ENCODE peak calls at places on chromosome X, in ten cellular contexts. L is H1, Y is body of pancreas, O is lower leg skin, B is thyroid gland, Z is ovary, A is GM12892, N is H54, M is uterus, J is breast epithelium. K is an unnamed sample.
A peak's percentile ranks its signal among the peaks of the same experiment; 100 is the strongest.

GRCh38 chrX:1600406-1601050 is 9.1 kb downstream of the AKAP17A start:
- DNase-seq in M (no peak), L (no peak), A (no peak), B (no peak), N (no peak), J (no peak), O (no peak), Z (no peak), Y (no peak), K (no peak)

GRCh38 chrX:15579778-15580747 is 20.7 kb downstream of the ACE2 start:
- DNase-seq in B (no peak), L (no peak), N (no peak), O (no peak), J (no peak), M (no peak), Y (peak; percentile 13), A (no peak), Z (peak; percentile 23), K (peak; percentile 83)

GRCh38 chrX:74526786-74527185 is 87.6 kb downstream of the RLIM start:
- DNase-seq in L (no peak), B (no peak), A (no peak), N (no peak), O (no peak), Y (no peak), J (no peak), M (no peak), Z (no peak), K (no peak)

GRCh38 chrX:68938244-68939004 is 109.6 kb downstream of the EFNB1 start:
- DNase-seq in Y (no peak), O (no peak), B (no peak), M (no peak), L (no peak), A (no peak), J (no peak), N (no peak), Z (no peak), K (no peak)

GRCh38 chrX:51336584-51336983 is 4.0 kb downstream of the NUDT10 start:
- DNase-seq in O (no peak), A (peak; percentile 16), Y (peak; percentile 12), B (peak; percentile 14), Z (peak; percentile 22), N (no peak), M (peak; percentile 27), L (no peak), J (no peak), K (peak; percentile 0)

GRCh38 chrX:40420899-40421729 is 159.7 kb upstream of the ATP6AP2 start:
- DNase-seq in O (no peak), Y (no peak), M (no peak), L (no peak), A (no peak), B (peak; percentile 27), J (no peak), N (peak; percentile 2), Z (no peak), K (no peak)

GRCh38 chrX:68146054-68146453 is 287.2 kb downstream of the OPHN1 start:
- DNase-seq in Y (no peak), N (no peak), M (no peak), Z (no peak), B (no peak), J (no peak), A (no peak), L (no peak), O (no peak), K (peak; percentile 9)

GRCh38 chrX:39859991-39860861 is 237.5 kb downstream of the BCOR start:
- DNase-seq in L (peak; percentile 15), A (peak; percentile 46), B (peak; percentile 20), N (no peak), O (no peak), J (no peak), Y (no peak), M (peak; percentile 37), Z (peak; percentile 52), K (no peak)

DNA sequence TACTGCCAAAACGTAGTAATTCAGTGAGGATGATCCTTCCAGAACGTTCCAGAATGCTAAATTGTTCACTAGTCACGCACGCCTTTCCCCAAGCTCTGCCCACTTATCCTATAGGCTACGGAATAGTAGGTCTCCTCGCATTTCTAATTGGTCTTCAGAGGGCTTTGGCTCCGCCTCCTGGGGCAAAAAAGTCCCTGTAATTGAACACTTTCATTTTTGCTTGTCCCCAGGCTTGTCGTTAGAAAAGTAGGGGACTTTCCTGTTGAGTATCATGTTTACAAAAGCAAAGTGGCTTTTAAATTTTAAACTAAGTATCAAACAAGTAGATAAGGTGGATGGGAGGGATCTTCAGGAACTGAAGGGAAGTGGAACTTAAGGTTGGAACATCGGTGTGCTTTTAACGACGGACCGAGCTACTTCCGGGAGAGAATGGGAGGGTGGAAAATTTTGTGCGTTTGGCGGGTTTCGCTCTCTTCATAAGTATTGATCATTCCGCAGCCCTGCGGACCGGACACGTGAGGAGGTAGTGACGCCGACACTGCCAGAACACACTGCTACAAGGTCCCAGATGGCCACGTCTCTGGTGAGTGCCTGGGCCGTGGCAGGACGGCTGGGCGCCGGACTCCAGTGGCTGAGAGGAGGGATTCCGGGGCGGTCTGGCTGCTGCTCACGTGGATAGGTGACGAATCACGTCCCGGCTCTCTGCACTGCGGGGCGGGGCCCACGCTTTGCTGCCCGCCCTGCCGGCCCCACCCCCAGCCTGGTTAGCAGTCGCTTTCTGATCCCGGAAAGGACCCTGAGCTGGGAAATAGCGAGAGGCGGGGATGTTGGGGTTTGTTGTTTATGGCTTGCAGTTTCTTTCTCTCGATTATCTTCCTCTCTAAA is at the start of gene NXT2:
- DNase-seq in B (peak; percentile 91), Y (peak; percentile 90), Z (peak; percentile 89), L (peak; percentile 69), A (peak; percentile 57), J (peak; percentile 81), M (peak; percentile 90), O (peak; percentile 87), N (peak; percentile 70), K (peak; percentile 94)
- TF ChIP-seq POLR2A in B (peak; percentile 73), Y (peak; percentile 93), Z (peak; percentile 82), L (peak; percentile 93), A (peak; percentile 88), J (peak; percentile 69), M (peak; percentile 29), O (peak; percentile 15), N (peak; percentile 68), K (peak; percentile 90)

DNA sequence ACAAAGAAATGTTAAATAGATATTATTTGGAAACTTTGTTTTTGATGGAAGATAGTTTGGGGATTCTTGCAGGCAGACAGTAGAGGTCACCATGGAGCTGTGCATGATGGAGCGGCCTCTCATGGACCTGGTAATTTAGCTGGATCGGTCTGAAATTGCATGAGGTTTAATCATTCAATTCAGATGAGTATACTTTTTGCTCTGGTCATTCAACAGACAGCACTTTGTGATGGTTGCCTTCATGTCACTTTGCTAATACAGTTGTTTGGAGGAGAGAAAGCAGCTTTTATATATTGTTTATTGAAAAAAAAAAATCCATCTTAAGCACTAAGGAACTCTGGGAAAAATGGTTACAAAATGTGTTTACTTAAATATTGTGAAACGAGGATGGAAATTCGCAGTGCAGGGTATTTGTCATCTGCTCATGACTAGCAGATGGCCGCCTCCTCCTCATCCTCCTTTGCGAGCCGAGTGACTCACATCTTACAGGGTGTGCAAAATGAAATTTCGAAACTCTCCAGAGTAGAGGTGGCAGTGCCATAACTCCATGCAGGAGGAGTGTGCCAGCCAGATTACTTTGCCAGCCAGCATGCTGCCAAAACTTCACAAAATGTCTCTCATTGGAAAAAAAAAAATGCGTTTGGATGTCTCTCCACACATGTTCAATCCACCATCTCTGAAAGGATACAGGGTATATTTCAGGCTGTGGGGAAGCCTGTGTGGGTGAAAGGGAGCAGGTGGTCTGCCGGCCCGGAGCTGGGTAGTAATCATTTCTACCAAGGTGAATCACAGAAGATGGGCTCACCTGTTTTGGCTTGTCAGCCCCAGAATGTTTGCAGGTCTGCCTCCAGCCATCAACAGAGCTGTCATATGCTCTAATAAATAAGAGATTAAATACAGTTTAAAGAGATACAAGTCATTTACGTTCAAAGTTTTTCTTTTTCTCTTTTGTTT is 314.9 kb upstream of the DIPK2B start:
- DNase-seq in M (peak; percentile 87), Y (peak; percentile 45), L (no peak), A (no peak), Z (peak; percentile 80), B (peak; percentile 47), J (no peak), N (no peak), O (peak; percentile 69), K (peak; percentile 7)
- TF ChIP-seq POLR2A in M (no peak), Y (no peak), L (no peak), A (no peak), Z (no peak), B (no peak), J (no peak), N (no peak), O (no peak), K (no peak)

GRCh38 chrX:77892887-77893286 is 2.3 kb downstream of the MAGT1 start:
- DNase-seq in A (no peak), Z (no peak), Y (no peak), M (no peak), J (no peak), O (no peak), L (no peak), N (no peak), B (no peak), K (no peak)

GRCh38 chrX:77899081-77899828 is at the start of gene COX7B:
- DNase-seq in A (peak; percentile 19), B (peak; percentile 61), Y (peak; percentile 70), J (no peak), L (peak; percentile 43), N (peak; percentile 28), O (peak; percentile 84), M (peak; percentile 83), Z (peak; percentile 79), K (peak; percentile 96)

GRCh38 chrX:77900688-77901087 is 1.4 kb downstream of the COX7B start:
- DNase-seq in Y (no peak), J (no peak), M (no peak), B (no peak), L (no peak), A (no peak), Z (no peak), N (no peak), O (no peak), K (peak; percentile 54)

GRCh38 chrX:77893713-77894112 is 1.5 kb downstream of the MAGT1 start:
- DNase-seq in N (no peak), B (no peak), Y (no peak), A (no peak), M (no peak), Z (no peak), J (no peak), L (no peak), O (no peak), K (no peak)

DNA sequence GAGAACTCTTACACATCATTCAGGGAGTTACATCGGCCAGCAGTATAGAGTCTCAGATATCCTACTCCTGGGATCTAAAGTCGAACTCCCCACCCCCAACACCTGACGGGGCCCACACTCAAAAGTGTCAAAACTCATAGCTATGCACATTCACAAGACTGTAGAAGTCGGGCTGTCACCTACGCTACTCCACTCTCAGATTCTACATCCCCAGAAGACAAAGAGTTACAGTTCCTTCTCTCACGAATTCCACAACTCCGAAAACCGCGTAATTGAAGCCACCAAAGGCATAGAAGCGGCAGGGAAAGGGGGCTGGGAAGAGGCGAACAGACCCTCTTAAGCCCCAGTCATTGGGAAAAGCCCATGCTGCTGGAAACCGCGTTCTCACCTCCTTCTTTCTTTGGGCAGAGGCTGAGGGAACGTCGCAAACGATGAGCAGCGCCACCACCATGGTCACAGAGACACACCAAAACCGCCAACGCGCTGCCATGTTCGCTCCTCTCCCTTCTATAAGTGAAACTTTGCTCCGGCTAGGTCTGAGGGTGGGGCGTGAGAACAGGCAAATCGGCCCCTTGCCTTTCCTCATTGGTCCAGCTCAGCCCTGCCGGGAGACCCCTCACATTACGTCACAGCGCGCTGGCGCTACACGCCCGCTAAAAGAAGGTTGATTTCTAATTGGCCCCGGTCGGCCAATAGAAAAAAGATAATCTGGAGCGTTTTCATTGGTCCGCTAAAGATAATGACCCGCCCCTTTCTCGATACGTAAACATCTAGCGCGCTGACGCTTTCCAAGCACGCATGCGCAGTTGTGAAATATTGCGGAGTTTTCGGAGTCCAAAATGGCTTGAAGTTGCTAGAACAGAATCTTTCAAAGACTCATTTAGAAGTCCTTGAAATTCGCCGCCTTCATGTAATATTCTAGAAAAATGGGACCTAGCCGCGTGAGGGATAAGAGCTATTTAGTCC is at the start of gene MAGT1:
- DNase-seq in J (peak; percentile 85), O (peak; percentile 92), M (peak; percentile 95), N (peak; percentile 57), B (peak; percentile 92), L (peak; percentile 82), Z (peak; percentile 93), A (peak; percentile 45), Y (peak; percentile 91), K (peak; percentile 97)
- TF ChIP-seq POLR2A in J (peak; percentile 30), O (peak; percentile 62), M (peak; percentile 62), N (peak; percentile 83), B (peak; percentile 83), L (peak; percentile 92), Z (peak; percentile 80), A (peak; percentile 92), Y (peak; percentile 96), K (peak; percentile 95)

GRCh38 chrX:63755892-63756291 is 29.1 kb downstream of the ARHGEF9 start:
- DNase-seq in Z (no peak), J (no peak), M (no peak), O (no peak), L (no peak), Y (no peak), B (no peak), A (no peak), N (no peak), K (no peak)

GRCh38 chrX:63754141-63754859 is 30.7 kb downstream of the ARHGEF9 start:
- DNase-seq in Y (no peak), M (no peak), L (no peak), N (no peak), Z (no peak), A (no peak), J (no peak), B (peak; percentile 1), O (peak; percentile 16), K (peak; percentile 31)

GRCh38 chrX:63750846-63751245 is 34.2 kb downstream of the ARHGEF9 start:
- DNase-seq in A (no peak), M (no peak), Y (no peak), L (no peak), Z (no peak), N (no peak), O (no peak), J (no peak), B (no peak), K (no peak)

GRCh38 chrX:63751481-63751880 is 33.5 kb downstream of the ARHGEF9 start:
- DNase-seq in L (no peak), B (no peak), J (no peak), A (no peak), M (no peak), Y (no peak), N (no peak), Z (no peak), O (no peak), K (no peak)

GRCh38 chrX:63754860-63755579 is 30.0 kb downstream of the ARHGEF9 start:
- DNase-seq in Z (peak; percentile 91), Y (peak; percentile 89), B (peak; percentile 91), A (peak; percentile 49), M (peak; percentile 89), N (peak; percentile 68), O (peak; percentile 91), L (peak; percentile 86), J (peak; percentile 83), K (peak; percentile 91)
- TF ChIP-seq POLR2A in Z (peak; percentile 52), Y (peak; percentile 85), B (peak; percentile 82), A (peak; percentile 79), M (peak; percentile 58), N (peak; percentile 75), O (no peak), L (peak; percentile 59), J (no peak), K (peak; percentile 80)